ENCODE peak calls at places on chromosomes 2 and 18, in seven cellular contexts. One of them, this sample, is unnamed.

GRCh38 chr2:71379086-71379485 is 47.5 kb downstream of the ZNF638 start:
- DNase-seq in HepG2: no peak
- DNase-seq in GM12878: no peak
- DNase-seq in H1: no peak
- DNase-seq in K562: peak; percentile 15
- DNase-seq in SK-N-SH: no peak
- DNase-seq in HCT116: peak; percentile 18
- DNase-seq in this sample: no peak

GRCh38 chr2:226635221-226635620 is 164.4 kb downstream of the IRS1 start:
- DNase-seq in H1: no peak
- DNase-seq in K562: no peak
- DNase-seq in GM12878: no peak
- DNase-seq in SK-N-SH: no peak
- DNase-seq in HepG2: no peak
- DNase-seq in HCT116: no peak
- DNase-seq in this sample: no peak

GRCh38 chr2:36701391-36701795 is 4.9 kb downstream of the VIT start:
- DNase-seq in GM12878: no peak
- DNase-seq in K562: no peak
- DNase-seq in HepG2: no peak
- DNase-seq in HCT116: no peak
- DNase-seq in H1: peak; percentile 14
- DNase-seq in SK-N-SH: no peak
- DNase-seq in this sample: no peak

GRCh38 chr2:79039944-79040343 is 14.4 kb downstream of the REG3G start:
- DNase-seq in K562: no peak
- DNase-seq in H1: no peak
- DNase-seq in HCT116: no peak
- DNase-seq in SK-N-SH: no peak
- DNase-seq in GM12878: no peak
- DNase-seq in HepG2: no peak
- DNase-seq in this sample: no peak

GRCh38 chr2:195710407-195710806 is 53.4 kb downstream of the SLC39A10 start:
- DNase-seq in HCT116: no peak
- DNase-seq in K562: no peak
- DNase-seq in GM12878: no peak
- DNase-seq in HepG2: no peak
- DNase-seq in SK-N-SH: no peak
- DNase-seq in H1: no peak
- DNase-seq in this sample: no peak

GRCh38 chr2:178273787-178274360 is 79.6 kb downstream of the OSBPL6 start:
- DNase-seq in HepG2: no peak
- DNase-seq in K562: peak; percentile 49
- DNase-seq in HCT116: no peak
- DNase-seq in GM12878: no peak
- DNase-seq in H1: no peak
- DNase-seq in SK-N-SH: no peak
- DNase-seq in this sample: no peak

GRCh38 chr2:74704216-74704615 is 50.2 kb downstream of the SEMA4F start:
- DNase-seq in SK-N-SH: no peak
- DNase-seq in HCT116: no peak
- DNase-seq in GM12878: no peak
- DNase-seq in H1: no peak
- DNase-seq in HepG2: no peak
- DNase-seq in K562: no peak
- DNase-seq in this sample: no peak

GRCh38 chr18:58287626-58288289 is 243.7 kb downstream of the NEDD4L start:
- DNase-seq in SK-N-SH: no peak
- DNase-seq in HepG2: peak; percentile 81
- DNase-seq in GM12878: no peak
- DNase-seq in K562: no peak
- DNase-seq in HCT116: no peak
- DNase-seq in H1: no peak
- DNase-seq in this sample: no peak

GRCh38 chr2:102391530-102391929 is 31.4 kb upstream of the IL18RAP start:
- DNase-seq in HepG2: no peak
- DNase-seq in H1: no peak
- DNase-seq in GM12878: peak; percentile 52
- DNase-seq in HCT116: no peak
- DNase-seq in K562: no peak
- DNase-seq in SK-N-SH: no peak
- DNase-seq in this sample: peak; percentile 45

GRCh38 chr18:45565280-45565970 is 49.9 kb upstream of the SLC14A2 start:
- DNase-seq in GM12878: no peak
- DNase-seq in HCT116: no peak
- DNase-seq in H1: no peak
- DNase-seq in SK-N-SH: no peak
- DNase-seq in K562: no peak
- DNase-seq in HepG2: no peak
- DNase-seq in this sample: no peak

GRCh38 chr18:35026407-35027061 is 14.7 kb upstream of the MAPRE2 start:
- DNase-seq in HepG2: no peak
- DNase-seq in HCT116: no peak
- DNase-seq in GM12878: no peak
- DNase-seq in K562: peak; percentile 33
- DNase-seq in H1: no peak
- DNase-seq in SK-N-SH: peak; percentile 38
- DNase-seq in this sample: no peak

GRCh38 chr18:44823286-44823685 is 142.6 kb downstream of the SETBP1 start:
- DNase-seq in HepG2: no peak
- DNase-seq in HCT116: no peak
- DNase-seq in H1: no peak
- DNase-seq in GM12878: no peak
- DNase-seq in K562: no peak
- DNase-seq in SK-N-SH: no peak
- DNase-seq in this sample: no peak

GRCh38 chr2:158179660-158180059 is 78.0 kb downstream of the UPP2 start:
- DNase-seq in H1: no peak
- DNase-seq in HepG2: peak; percentile 35
- DNase-seq in GM12878: no peak
- DNase-seq in HCT116: peak; percentile 13
- DNase-seq in K562: no peak
- DNase-seq in SK-N-SH: no peak
- DNase-seq in this sample: peak; percentile 45

GRCh38 chr2:63078852-63079606 is 28.4 kb downstream of the OTX1 start:
- DNase-seq in H1: peak; percentile 78
- DNase-seq in K562: peak; percentile 31
- DNase-seq in HepG2: peak; percentile 61
- DNase-seq in GM12878: no peak
- DNase-seq in HCT116: peak; percentile 23
- DNase-seq in SK-N-SH: peak; percentile 10
- DNase-seq in this sample: no peak

GRCh38 chr2:172877826-172878225 is 142.2 kb downstream of the RAPGEF4 start:
- DNase-seq in HCT116: no peak
- DNase-seq in K562: no peak
- DNase-seq in GM12878: no peak
- DNase-seq in H1: no peak
- DNase-seq in HepG2: no peak
- DNase-seq in SK-N-SH: no peak
- DNase-seq in this sample: no peak

GRCh38 chr2:45028276-45028675 is 19.0 kb upstream of the SIX2 start:
- DNase-seq in HepG2: no peak
- DNase-seq in K562: no peak
- DNase-seq in GM12878: no peak
- DNase-seq in HCT116: no peak
- DNase-seq in H1: no peak
- DNase-seq in SK-N-SH: no peak
- DNase-seq in this sample: no peak

GRCh38 chr18:44973282-44973681 is 292.6 kb downstream of the SETBP1 start:
- DNase-seq in K562: no peak
- DNase-seq in SK-N-SH: no peak
- DNase-seq in H1: no peak
- DNase-seq in HCT116: no peak
- DNase-seq in HepG2: no peak
- DNase-seq in GM12878: no peak
- DNase-seq in this sample: no peak

GRCh38 chr2:12702661-12703121 is 14.0 kb upstream of the TRIB2 start:
- DNase-seq in H1: no peak
- DNase-seq in GM12878: no peak
- DNase-seq in K562: no peak
- DNase-seq in HepG2: no peak
- DNase-seq in SK-N-SH: no peak
- DNase-seq in HCT116: no peak
- DNase-seq in this sample: no peak

GRCh38 chr2:68272246-68272987 is 20.1 kb upstream of the PPP3R1 start:
- DNase-seq in HCT116: no peak
- DNase-seq in GM12878: no peak
- DNase-seq in HepG2: no peak
- DNase-seq in H1: no peak
- DNase-seq in SK-N-SH: no peak
- DNase-seq in K562: no peak
- DNase-seq in this sample: no peak

GRCh38 chr2:197810023-197810422 is 5.6 kb downstream of the PLCL1 start:
- DNase-seq in SK-N-SH: no peak
- DNase-seq in H1: no peak
- DNase-seq in HCT116: no peak
- DNase-seq in GM12878: no peak
- DNase-seq in K562: no peak
- DNase-seq in HepG2: no peak
- DNase-seq in this sample: no peak

GRCh38 chr2:163553601-163554000 is 182.2 kb downstream of the FIGN start:
- DNase-seq in H1: no peak
- DNase-seq in K562: no peak
- DNase-seq in GM12878: no peak
- DNase-seq in HCT116: no peak
- DNase-seq in HepG2: no peak
- DNase-seq in SK-N-SH: peak; percentile 51
- DNase-seq in this sample: no peak
- TF ChIP-seq JUND in H1: no peak
- TF ChIP-seq JUND in K562: no peak
- TF ChIP-seq JUND in GM12878: no peak
- TF ChIP-seq JUND in HCT116: no peak
- TF ChIP-seq JUND in HepG2: no peak
- TF ChIP-seq JUND in SK-N-SH: no peak
- TF ChIP-seq JUND in this sample: no peak

DNA sequence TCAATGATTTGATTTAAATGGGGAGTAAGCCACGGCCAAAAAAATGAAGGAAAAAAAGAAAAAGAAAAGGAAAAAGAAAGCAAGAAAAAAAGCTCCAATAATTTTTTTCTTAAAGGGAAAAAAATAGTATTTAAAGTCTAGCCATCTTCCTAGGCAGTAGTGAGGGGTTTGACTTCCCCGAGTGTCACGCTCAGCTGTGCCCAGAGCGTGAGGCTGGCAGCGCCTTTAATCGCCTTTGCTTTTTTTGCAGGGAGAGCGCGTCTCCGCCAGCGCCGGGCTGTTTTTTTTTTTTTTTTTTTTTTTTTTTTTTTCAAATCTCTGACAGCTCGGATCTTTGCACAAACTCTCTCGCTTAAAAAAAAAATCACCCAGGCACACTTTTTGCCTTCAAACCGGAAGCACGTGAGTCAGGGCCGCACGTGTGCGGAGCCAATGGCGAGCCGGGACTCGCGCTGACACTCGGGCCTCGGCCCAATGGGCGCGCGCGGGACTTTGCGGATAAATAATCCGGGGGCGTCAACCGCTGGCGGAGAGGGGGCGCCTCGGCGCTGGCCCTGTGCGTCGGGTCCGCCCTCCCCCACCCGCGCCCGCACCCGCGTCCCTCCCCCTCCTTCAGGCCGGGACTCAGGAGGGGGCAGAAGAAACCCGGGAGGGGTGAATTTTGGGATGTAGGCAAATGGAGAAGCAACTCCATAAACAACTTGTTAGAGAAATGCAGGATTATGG is at the start of gene EN1:
- DNase-seq in H1: peak; percentile 85
- DNase-seq in SK-N-SH: peak; percentile 61
- DNase-seq in GM12878: no peak
- DNase-seq in HepG2: no peak
- DNase-seq in HCT116: no peak
- DNase-seq in K562: peak; percentile 90
- DNase-seq in this sample: no peak
- TF ChIP-seq JUND in H1: no peak
- TF ChIP-seq JUND in SK-N-SH: no peak
- TF ChIP-seq JUND in GM12878: no peak
- TF ChIP-seq JUND in HepG2: no peak
- TF ChIP-seq JUND in HCT116: no peak
- TF ChIP-seq JUND in K562: no peak
- TF ChIP-seq JUND in this sample: no peak

GRCh38 chr2:18346364-18346763 is 214.1 kb downstream of the RDH14 start:
- DNase-seq in HepG2: no peak
- DNase-seq in SK-N-SH: no peak
- DNase-seq in K562: no peak
- DNase-seq in H1: no peak
- DNase-seq in HCT116: no peak
- DNase-seq in GM12878: no peak
- DNase-seq in this sample: no peak
- TF ChIP-seq JUND in HepG2: no peak
- TF ChIP-seq JUND in SK-N-SH: no peak
- TF ChIP-seq JUND in K562: no peak
- TF ChIP-seq JUND in H1: no peak
- TF ChIP-seq JUND in HCT116: no peak
- TF ChIP-seq JUND in GM12878: no peak
- TF ChIP-seq JUND in this sample: no peak

GRCh38 chr2:168639024-168639423 is 163.4 kb upstream of the NOSTRIN start:
- DNase-seq in GM12878: no peak
- DNase-seq in HepG2: no peak
- DNase-seq in K562: no peak
- DNase-seq in HCT116: no peak
- DNase-seq in H1: no peak
- DNase-seq in SK-N-SH: no peak
- DNase-seq in this sample: peak; percentile 81

GRCh38 chr2:168633895-168634294 is 168.5 kb upstream of the NOSTRIN start:
- DNase-seq in SK-N-SH: no peak
- DNase-seq in K562: no peak
- DNase-seq in HepG2: no peak
- DNase-seq in GM12878: no peak
- DNase-seq in HCT116: no peak
- DNase-seq in H1: no peak
- DNase-seq in this sample: no peak

GRCh38 chr2:168633200-168633599 is 169.2 kb upstream of the NOSTRIN start:
- DNase-seq in HepG2: no peak
- DNase-seq in H1: no peak
- DNase-seq in SK-N-SH: no peak
- DNase-seq in GM12878: no peak
- DNase-seq in HCT116: no peak
- DNase-seq in K562: no peak
- DNase-seq in this sample: no peak

GRCh38 chr2:168632733-168633132 is 169.7 kb upstream of the NOSTRIN start:
- DNase-seq in H1: no peak
- DNase-seq in GM12878: no peak
- DNase-seq in SK-N-SH: peak; percentile 43
- DNase-seq in HepG2: no peak
- DNase-seq in K562: no peak
- DNase-seq in HCT116: no peak
- DNase-seq in this sample: peak; percentile 68

DNA sequence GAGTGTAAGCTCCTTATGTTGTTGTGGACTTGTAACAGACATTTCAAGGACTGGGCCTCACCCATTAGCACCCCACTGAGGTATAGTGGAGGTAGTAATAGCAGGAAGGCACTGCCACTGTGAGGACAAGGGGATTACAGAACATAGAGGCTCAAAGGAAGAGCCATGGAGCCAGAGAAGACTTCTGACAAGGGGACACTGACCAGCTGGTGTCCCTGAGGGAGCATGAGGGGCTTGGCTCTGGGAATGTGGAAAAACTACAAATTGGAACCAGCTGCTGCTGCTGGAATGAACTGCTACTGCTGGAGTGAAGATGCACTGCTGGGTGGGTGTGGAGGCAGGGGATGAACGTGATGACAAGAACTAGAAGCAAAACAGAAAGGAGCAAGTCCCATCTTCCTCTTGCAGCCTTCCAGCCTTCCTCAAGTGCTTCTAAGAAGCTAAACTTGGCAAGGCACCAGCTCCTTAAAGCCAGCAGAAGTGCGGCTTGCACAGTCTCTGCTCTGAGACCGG is 167.3 kb upstream of the NOSTRIN start:
- DNase-seq in HepG2: no peak
- DNase-seq in H1: no peak
- DNase-seq in HCT116: no peak
- DNase-seq in SK-N-SH: peak; percentile 68
- DNase-seq in K562: no peak
- DNase-seq in GM12878: no peak
- DNase-seq in this sample: no peak
- TF ChIP-seq JUND in HepG2: no peak
- TF ChIP-seq JUND in H1: no peak
- TF ChIP-seq JUND in HCT116: no peak
- TF ChIP-seq JUND in SK-N-SH: no peak
- TF ChIP-seq JUND in K562: no peak
- TF ChIP-seq JUND in GM12878: no peak
- TF ChIP-seq JUND in this sample: no peak

This sample was measured in T47D.